ENCODE peak calls at places on chromosomes 13 and 19, in ten cellular contexts. One of them, this sample, is unnamed.

GRCh38 chr13:75299206-75299605 is 182.8 kb downstream of the TBC1D4 start:
- DNase-seq in HFFc6: no peak
- DNase-seq in stomach: no peak
- DNase-seq in SHP77: no peak
- DNase-seq in EH: no peak
- DNase-seq in hepatocyte: no peak
- DNase-seq in GF-D8: no peak
- DNase-seq in stimulated activated CD4-positive, alpha-beta T cell treated with anti-CD3 and anti-CD28 coated beads, Interleukin-1b, Interleukin-23, amount 100 ng/mL, for 24 hours: no peak
- DNase-seq in C1 segment of cervical spinal cord: no peak
- DNase-seq in CMK: no peak
- DNase-seq in this sample: no peak

GRCh38 chr13:100646030-100646673 is 28.4 kb downstream of the TMTC4 start:
- DNase-seq in C1 segment of cervical spinal cord: no peak
- DNase-seq in GF-D8: no peak
- DNase-seq in hepatocyte: peak
- DNase-seq in HFFc6: no peak
- DNase-seq in SHP77: no peak
- DNase-seq in stomach: peak
- DNase-seq in stimulated activated CD4-positive, alpha-beta T cell treated with anti-CD3 and anti-CD28 coated beads, Interleukin-1b, Interleukin-23, amount 100 ng/mL, for 24 hours: no peak
- DNase-seq in CMK: no peak
- DNase-seq in EH: peak
- DNase-seq in this sample: no peak

GRCh38 chr13:21625366-21625765 is 21.4 kb upstream of the MICU2 start:
- DNase-seq in C1 segment of cervical spinal cord: no peak
- DNase-seq in stomach: no peak
- DNase-seq in HFFc6: peak
- DNase-seq in SHP77: peak
- DNase-seq in EH: peak
- DNase-seq in GF-D8: peak
- DNase-seq in hepatocyte: peak
- DNase-seq in stimulated activated CD4-positive, alpha-beta T cell treated with anti-CD3 and anti-CD28 coated beads, Interleukin-1b, Interleukin-23, amount 100 ng/mL, for 24 hours: no peak
- DNase-seq in CMK: no peak
- DNase-seq in this sample: no peak

GRCh38 chr13:98780972-98781869 is 28.7 kb upstream of the SLC15A1 start:
- DNase-seq in GF-D8: no peak
- DNase-seq in HFFc6: no peak
- DNase-seq in hepatocyte: no peak
- DNase-seq in SHP77: no peak
- DNase-seq in stimulated activated CD4-positive, alpha-beta T cell treated with anti-CD3 and anti-CD28 coated beads, Interleukin-1b, Interleukin-23, amount 100 ng/mL, for 24 hours: no peak
- DNase-seq in stomach: no peak
- DNase-seq in EH: no peak
- DNase-seq in CMK: no peak
- DNase-seq in C1 segment of cervical spinal cord: no peak
- DNase-seq in this sample: no peak

GRCh38 chr13:21894703-21895699 is 224.1 kb downstream of the FGF9 start:
- DNase-seq in GF-D8: no peak
- DNase-seq in stomach: no peak
- DNase-seq in hepatocyte: no peak
- DNase-seq in HFFc6: no peak
- DNase-seq in stimulated activated CD4-positive, alpha-beta T cell treated with anti-CD3 and anti-CD28 coated beads, Interleukin-1b, Interleukin-23, amount 100 ng/mL, for 24 hours: no peak
- DNase-seq in SHP77: no peak
- DNase-seq in CMK: no peak
- DNase-seq in EH: no peak
- DNase-seq in C1 segment of cervical spinal cord: no peak
- DNase-seq in this sample: no peak

GRCh38 chr19:15296353-15296752 is 36.0 kb downstream of the BRD4 start:
- DNase-seq in CMK: no peak
- DNase-seq in stomach: no peak
- DNase-seq in SHP77: no peak
- DNase-seq in EH: no peak
- DNase-seq in HFFc6: no peak
- DNase-seq in C1 segment of cervical spinal cord: no peak
- DNase-seq in GF-D8: no peak
- DNase-seq in hepatocyte: no peak
- DNase-seq in stimulated activated CD4-positive, alpha-beta T cell treated with anti-CD3 and anti-CD28 coated beads, Interleukin-1b, Interleukin-23, amount 100 ng/mL, for 24 hours: no peak
- DNase-seq in this sample: no peak

GRCh38 chr13:112891477-112892401 is 77.3 kb upstream of the MCF2L start:
- DNase-seq in stimulated activated CD4-positive, alpha-beta T cell treated with anti-CD3 and anti-CD28 coated beads, Interleukin-1b, Interleukin-23, amount 100 ng/mL, for 24 hours: no peak
- DNase-seq in EH: no peak
- DNase-seq in HFFc6: no peak
- DNase-seq in stomach: peak
- DNase-seq in hepatocyte: peak
- DNase-seq in SHP77: no peak
- DNase-seq in CMK: no peak
- DNase-seq in GF-D8: no peak
- DNase-seq in C1 segment of cervical spinal cord: no peak
- DNase-seq in this sample: peak

GRCh38 chr19:13987101-13987890 is 18.8 kb downstream of the RFX1 start:
- DNase-seq in EH: no peak
- DNase-seq in hepatocyte: no peak
- DNase-seq in stimulated activated CD4-positive, alpha-beta T cell treated with anti-CD3 and anti-CD28 coated beads, Interleukin-1b, Interleukin-23, amount 100 ng/mL, for 24 hours: no peak
- DNase-seq in stomach: peak
- DNase-seq in C1 segment of cervical spinal cord: peak
- DNase-seq in SHP77: no peak
- DNase-seq in GF-D8: peak
- DNase-seq in CMK: peak
- DNase-seq in HFFc6: no peak
- DNase-seq in this sample: no peak

GRCh38 chr13:46899801-46900200 is 2.9 kb upstream of the HTR2A start:
- DNase-seq in hepatocyte: no peak
- DNase-seq in HFFc6: no peak
- DNase-seq in stomach: no peak
- DNase-seq in stimulated activated CD4-positive, alpha-beta T cell treated with anti-CD3 and anti-CD28 coated beads, Interleukin-1b, Interleukin-23, amount 100 ng/mL, for 24 hours: no peak
- DNase-seq in GF-D8: no peak
- DNase-seq in SHP77: no peak
- DNase-seq in C1 segment of cervical spinal cord: no peak
- DNase-seq in EH: no peak
- DNase-seq in CMK: no peak
- DNase-seq in this sample: no peak

GRCh38 chr13:33188093-33188882 is 97.3 kb downstream of the STARD13 start:
- DNase-seq in hepatocyte: no peak
- DNase-seq in HFFc6: peak
- DNase-seq in EH: peak
- DNase-seq in stimulated activated CD4-positive, alpha-beta T cell treated with anti-CD3 and anti-CD28 coated beads, Interleukin-1b, Interleukin-23, amount 100 ng/mL, for 24 hours: no peak
- DNase-seq in C1 segment of cervical spinal cord: no peak
- DNase-seq in CMK: no peak
- DNase-seq in SHP77: no peak
- DNase-seq in stomach: no peak
- DNase-seq in GF-D8: no peak
- DNase-seq in this sample: no peak

GRCh38 chr19:36203293-36203692 is 11.2 kb downstream of the ZNF565 start:
- DNase-seq in hepatocyte: no peak
- DNase-seq in stimulated activated CD4-positive, alpha-beta T cell treated with anti-CD3 and anti-CD28 coated beads, Interleukin-1b, Interleukin-23, amount 100 ng/mL, for 24 hours: no peak
- DNase-seq in stomach: no peak
- DNase-seq in EH: no peak
- DNase-seq in HFFc6: no peak
- DNase-seq in SHP77: no peak
- DNase-seq in C1 segment of cervical spinal cord: no peak
- DNase-seq in CMK: no peak
- DNase-seq in GF-D8: no peak
- DNase-seq in this sample: no peak

GRCh38 chr13:27211271-27211670 is 39.7 kb upstream of the USP12 start:
- DNase-seq in hepatocyte: no peak
- DNase-seq in stimulated activated CD4-positive, alpha-beta T cell treated with anti-CD3 and anti-CD28 coated beads, Interleukin-1b, Interleukin-23, amount 100 ng/mL, for 24 hours: no peak
- DNase-seq in EH: no peak
- DNase-seq in GF-D8: no peak
- DNase-seq in stomach: no peak
- DNase-seq in CMK: no peak
- DNase-seq in SHP77: no peak
- DNase-seq in HFFc6: no peak
- DNase-seq in C1 segment of cervical spinal cord: no peak
- DNase-seq in this sample: no peak

GRCh38 chr19:40443930-40444180 is 280 bp downstream of the SERTAD3 start:
- DNase-seq in stomach: no peak
- DNase-seq in HFFc6: no peak
- DNase-seq in hepatocyte: no peak
- DNase-seq in EH: no peak
- DNase-seq in stimulated activated CD4-positive, alpha-beta T cell treated with anti-CD3 and anti-CD28 coated beads, Interleukin-1b, Interleukin-23, amount 100 ng/mL, for 24 hours: peak
- DNase-seq in SHP77: peak
- DNase-seq in GF-D8: peak
- DNase-seq in CMK: no peak
- DNase-seq in C1 segment of cervical spinal cord: no peak
- DNase-seq in this sample: no peak

GRCh38 chr13:40464349-40464748 is 202.1 kb downstream of the FOXO1 start:
- DNase-seq in stimulated activated CD4-positive, alpha-beta T cell treated with anti-CD3 and anti-CD28 coated beads, Interleukin-1b, Interleukin-23, amount 100 ng/mL, for 24 hours: no peak
- DNase-seq in CMK: no peak
- DNase-seq in EH: no peak
- DNase-seq in hepatocyte: no peak
- DNase-seq in SHP77: peak
- DNase-seq in GF-D8: no peak
- DNase-seq in stomach: no peak
- DNase-seq in HFFc6: no peak
- DNase-seq in C1 segment of cervical spinal cord: no peak
- DNase-seq in this sample: no peak

GRCh38 chr19:49019242-49019932 is 2.5 kb upstream of the LHB start:
- DNase-seq in GF-D8: no peak
- DNase-seq in EH: peak
- DNase-seq in stomach: peak
- DNase-seq in hepatocyte: peak
- DNase-seq in stimulated activated CD4-positive, alpha-beta T cell treated with anti-CD3 and anti-CD28 coated beads, Interleukin-1b, Interleukin-23, amount 100 ng/mL, for 24 hours: peak
- DNase-seq in SHP77: peak
- DNase-seq in C1 segment of cervical spinal cord: no peak
- DNase-seq in CMK: no peak
- DNase-seq in HFFc6: no peak
- DNase-seq in this sample: peak

GRCh38 chr13:48804836-48805601 is 151.3 kb downstream of the CYSLTR2 start:
- DNase-seq in GF-D8: no peak
- DNase-seq in hepatocyte: no peak
- DNase-seq in SHP77: no peak
- DNase-seq in EH: peak
- DNase-seq in CMK: no peak
- DNase-seq in stomach: no peak
- DNase-seq in C1 segment of cervical spinal cord: no peak
- DNase-seq in HFFc6: no peak
- DNase-seq in stimulated activated CD4-positive, alpha-beta T cell treated with anti-CD3 and anti-CD28 coated beads, Interleukin-1b, Interleukin-23, amount 100 ng/mL, for 24 hours: no peak
- DNase-seq in this sample: no peak

GRCh38 chr13:46211521-46212351 is at the start of gene LRRC63:
- DNase-seq in stimulated activated CD4-positive, alpha-beta T cell treated with anti-CD3 and anti-CD28 coated beads, Interleukin-1b, Interleukin-23, amount 100 ng/mL, for 24 hours: peak
- DNase-seq in SHP77: no peak
- DNase-seq in CMK: peak
- DNase-seq in HFFc6: peak
- DNase-seq in C1 segment of cervical spinal cord: peak
- DNase-seq in EH: peak
- DNase-seq in stomach: peak
- DNase-seq in GF-D8: peak
- DNase-seq in hepatocyte: peak
- DNase-seq in this sample: peak

GRCh38 chr19:10086032-10086903 is at the start of gene SHFL:
- DNase-seq in SHP77: no peak
- DNase-seq in CMK: peak
- DNase-seq in stimulated activated CD4-positive, alpha-beta T cell treated with anti-CD3 and anti-CD28 coated beads, Interleukin-1b, Interleukin-23, amount 100 ng/mL, for 24 hours: peak
- DNase-seq in stomach: peak
- DNase-seq in hepatocyte: peak
- DNase-seq in C1 segment of cervical spinal cord: peak
- DNase-seq in HFFc6: peak
- DNase-seq in EH: peak
- DNase-seq in GF-D8: no peak
- DNase-seq in this sample: peak

GRCh38 chr13:74132768-74133656 is 1.2 kb downstream of the KLF12 start:
- DNase-seq in C1 segment of cervical spinal cord: peak
- DNase-seq in stimulated activated CD4-positive, alpha-beta T cell treated with anti-CD3 and anti-CD28 coated beads, Interleukin-1b, Interleukin-23, amount 100 ng/mL, for 24 hours: peak
- DNase-seq in EH: peak
- DNase-seq in CMK: no peak
- DNase-seq in HFFc6: peak
- DNase-seq in hepatocyte: peak
- DNase-seq in stomach: peak
- DNase-seq in SHP77: no peak
- DNase-seq in GF-D8: no peak
- DNase-seq in this sample: peak

GRCh38 chr19:6739884-6740588 is 556 bp downstream of the TRIP10 start:
- DNase-seq in C1 segment of cervical spinal cord: no peak
- DNase-seq in EH: peak
- DNase-seq in hepatocyte: peak
- DNase-seq in GF-D8: no peak
- DNase-seq in HFFc6: no peak
- DNase-seq in stimulated activated CD4-positive, alpha-beta T cell treated with anti-CD3 and anti-CD28 coated beads, Interleukin-1b, Interleukin-23, amount 100 ng/mL, for 24 hours: no peak
- DNase-seq in CMK: no peak
- DNase-seq in SHP77: no peak
- DNase-seq in stomach: peak
- DNase-seq in this sample: peak

GRCh38 chr19:38455031-38455430 is 21.5 kb downstream of the RYR1 start:
- DNase-seq in GF-D8: no peak
- DNase-seq in stimulated activated CD4-positive, alpha-beta T cell treated with anti-CD3 and anti-CD28 coated beads, Interleukin-1b, Interleukin-23, amount 100 ng/mL, for 24 hours: no peak
- DNase-seq in CMK: no peak
- DNase-seq in HFFc6: no peak
- DNase-seq in stomach: no peak
- DNase-seq in EH: peak
- DNase-seq in SHP77: no peak
- DNase-seq in hepatocyte: peak
- DNase-seq in C1 segment of cervical spinal cord: no peak
- DNase-seq in this sample: no peak